ENCODE peak calls at places on chromosomes 5 and 9, in ten cellular contexts. C is adipocyte, M is A549, Y is SK-N-MC, I is body of pancreas, A is fibroblast of lung, F is GM23338, Z is HCT116, Q is A673, U is hepatocyte. D is an unnamed sample.
A peak's percentile ranks its signal among the peaks of the same experiment; 100 is the strongest.

GRCh38 chr9:135455401-135456030 is 24.1 kb upstream of the PPP1R26 start:
- DNase-seq in C (no peak), M (no peak), Y (no peak), I (no peak), A (no peak), F (no peak), Z (no peak), Q (no peak), U (no peak), D (no peak)

GRCh38 chr9:115998661-115999060 is 154.9 kb upstream of the PAPPA start:
- DNase-seq in C (peak; percentile 66), M (no peak), Y (no peak), I (no peak), A (peak; percentile 49), F (no peak), Z (no peak), Q (no peak), U (no peak), D (no peak)

GRCh38 chr5:57524661-57525060 is 42.0 kb upstream of the ACTBL2 start:
- DNase-seq in C (no peak), M (no peak), Y (no peak), I (no peak), A (no peak), F (no peak), Z (no peak), Q (no peak), U (no peak), D (no peak)

GRCh38 chr9:91117959-91118651 is 243.6 kb downstream of the AUH start:
- DNase-seq in C (peak; percentile 80), M (no peak), Y (no peak), I (peak; percentile 81), A (peak; percentile 74), F (peak; percentile 84), Z (no peak), Q (no peak), U (peak; percentile 71), D (no peak)

GRCh38 chr5:36928947-36929346 is 52.4 kb downstream of the NIPBL start:
- DNase-seq in C (peak; percentile 61), M (no peak), Y (no peak), I (no peak), A (peak; percentile 83), F (no peak), Z (no peak), Q (no peak), U (no peak), D (no peak)

GRCh38 chr9:105065119-105066088 is 137.4 kb upstream of the ABCA1 start:
- DNase-seq in C (no peak), M (peak; percentile 54), Y (no peak), I (peak; percentile 65), A (no peak), F (no peak), Z (no peak), Q (no peak), U (peak; percentile 60), D (no peak)

GRCh38 chr9:113593682-113594281 is 130.3 kb downstream of the RGS3 start:
- DNase-seq in C (peak; percentile 98), M (peak; percentile 95), Y (no peak), I (peak; percentile 96), A (peak; percentile 98), F (peak; percentile 98), Z (peak; percentile 49), Q (peak; percentile 97), U (peak; percentile 97), D (peak; percentile 84)

GRCh38 chr9:6715755-6716643 is 41.8 kb upstream of the KDM4C start:
- DNase-seq in C (no peak), M (peak; percentile 28), Y (no peak), I (peak; percentile 88), A (peak; percentile 12), F (peak; percentile 89), Z (peak; percentile 56), Q (no peak), U (peak; percentile 57), D (no peak)

GRCh38 chr5:170597109-170597741 is 93.4 kb downstream of the KCNIP1 start:
- DNase-seq in C (peak; percentile 38), M (peak; percentile 15), Y (no peak), I (peak; percentile 22), A (peak; percentile 89), F (no peak), Z (no peak), Q (peak; percentile 14), U (peak; percentile 38), D (peak; percentile 81)

GRCh38 chr9:128136816-128137793 is 9.6 kb upstream of the PTGES2 start:
- DNase-seq in C (no peak), M (no peak), Y (no peak), I (no peak), A (peak; percentile 94), F (no peak), Z (no peak), Q (no peak), U (no peak), D (peak; percentile 73)

DNA sequence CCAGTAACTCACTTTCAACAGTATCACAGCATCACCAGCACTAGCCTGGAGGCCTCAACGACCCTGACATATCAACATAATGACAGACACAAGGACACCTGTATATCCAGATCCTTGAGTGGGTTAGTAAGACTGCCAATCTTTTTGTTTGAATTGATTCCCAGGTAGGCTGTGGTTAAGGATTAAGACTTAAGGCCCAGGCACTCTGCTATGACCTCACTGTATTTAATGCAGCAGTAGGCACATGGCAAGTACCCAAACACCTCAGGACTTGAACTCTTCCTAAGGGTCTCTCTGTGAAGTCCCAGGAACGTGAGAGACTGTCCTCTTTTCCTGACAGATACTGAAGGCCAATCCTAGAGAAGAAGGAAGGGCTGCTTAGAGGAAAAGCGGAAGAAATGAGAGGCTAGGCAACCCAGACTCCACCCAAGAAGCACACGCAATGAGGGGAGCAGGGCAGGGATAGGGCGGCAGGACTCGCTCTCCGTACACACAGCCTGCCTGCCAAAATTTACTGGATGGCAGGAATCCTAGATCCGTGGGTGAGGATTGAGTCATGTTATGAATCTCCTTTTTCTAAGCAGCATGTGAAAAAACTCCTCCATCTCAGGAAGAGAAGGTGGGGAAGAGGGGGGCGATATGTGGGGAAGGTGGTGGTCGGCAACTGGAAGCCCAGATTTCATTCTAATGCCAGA is 93.4 kb downstream of the SIL1 start:
- DNase-seq in C (peak; percentile 74), M (no peak), Y (no peak), I (peak; percentile 40), A (peak; percentile 96), F (no peak), Z (no peak), Q (no peak), U (peak; percentile 24), D (no peak)
- H3K4me3 ChIP-seq in C (peak overlapping the region; percentile 58), M (no peak overlapping the region), Y (no peak overlapping the region), I (no peak overlapping the region), A (no peak overlapping the region), F (no peak overlapping the region), Z (no peak overlapping the region), Q (no peak overlapping the region), U (no peak overlapping the region), D (no peak overlapping the region)

DNA sequence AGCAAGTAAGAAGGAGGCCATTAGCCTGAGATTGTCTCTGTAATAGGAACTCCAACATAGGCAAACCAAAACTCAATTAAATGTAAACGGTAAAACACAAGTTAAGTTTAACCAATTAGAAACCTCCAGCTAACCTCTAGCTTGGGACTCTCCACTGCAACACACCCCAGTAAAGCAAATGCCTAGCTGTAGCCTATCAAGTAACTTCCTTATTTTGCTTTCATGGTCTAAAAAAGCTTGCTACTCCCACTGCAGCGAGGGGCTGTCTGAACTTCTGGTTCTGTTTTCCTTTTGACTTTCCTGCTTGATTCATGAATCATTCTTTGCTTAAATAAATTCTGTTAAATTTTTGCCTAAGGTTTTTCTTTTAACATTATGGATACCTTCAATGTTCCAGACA is 24.4 kb upstream of the C5orf46 start:
- DNase-seq in C (no peak), M (no peak), Y (no peak), I (no peak), A (no peak), F (no peak), Z (no peak), Q (no peak), U (no peak), D (no peak)
- H3K4me3 ChIP-seq in C (no peak overlapping the region), M (no peak overlapping the region), Y (no peak overlapping the region), I (no peak overlapping the region), A (no peak overlapping the region), F (no peak overlapping the region), Z (no peak overlapping the region), Q (no peak overlapping the region), U (no peak overlapping the region), D (no peak overlapping the region)

GRCh38 chr5:177403194-177403825 is 2.8 kb upstream of the PFN3 start:
- DNase-seq in C (peak; percentile 26), M (peak; percentile 59), Y (no peak), I (no peak), A (no peak), F (peak; percentile 65), Z (no peak), Q (peak; percentile 21), U (peak; percentile 43), D (no peak)
- H3K4me3 ChIP-seq in C (peak overlapping the region; percentile 77), M (peak overlapping the region; percentile 60), Y (peak overlapping the region; percentile 78), I (no peak overlapping the region), A (peak overlapping the region; percentile 52), F (peak overlapping the region; percentile 71), Z (peak overlapping the region; percentile 82), Q (peak overlapping the region; percentile 46), U (peak overlapping the region; percentile 66), D (peak overlapping the region; percentile 74)

GRCh38 chr9:130124471-130124870 is 47.7 kb upstream of the NCS1 start:
- DNase-seq in C (no peak), M (no peak), Y (no peak), I (no peak), A (peak; percentile 30), F (no peak), Z (no peak), Q (no peak), U (no peak), D (no peak)

GRCh38 chr9:130126721-130127429 is 45.3 kb upstream of the NCS1 start:
- DNase-seq in C (no peak), M (no peak), Y (no peak), I (no peak), A (no peak), F (no peak), Z (no peak), Q (no peak), U (no peak), D (no peak)

GRCh38 chr9:130128251-130128650 is 44.0 kb upstream of the NCS1 start:
- DNase-seq in C (peak; percentile 31), M (no peak), Y (no peak), I (peak; percentile 34), A (no peak), F (no peak), Z (no peak), Q (no peak), U (no peak), D (no peak)

GRCh38 chr9:130129425-130130061 is 42.7 kb upstream of the NCS1 start:
- DNase-seq in C (no peak), M (no peak), Y (no peak), I (no peak), A (peak; percentile 71), F (no peak), Z (no peak), Q (no peak), U (no peak), D (no peak)

DNA sequence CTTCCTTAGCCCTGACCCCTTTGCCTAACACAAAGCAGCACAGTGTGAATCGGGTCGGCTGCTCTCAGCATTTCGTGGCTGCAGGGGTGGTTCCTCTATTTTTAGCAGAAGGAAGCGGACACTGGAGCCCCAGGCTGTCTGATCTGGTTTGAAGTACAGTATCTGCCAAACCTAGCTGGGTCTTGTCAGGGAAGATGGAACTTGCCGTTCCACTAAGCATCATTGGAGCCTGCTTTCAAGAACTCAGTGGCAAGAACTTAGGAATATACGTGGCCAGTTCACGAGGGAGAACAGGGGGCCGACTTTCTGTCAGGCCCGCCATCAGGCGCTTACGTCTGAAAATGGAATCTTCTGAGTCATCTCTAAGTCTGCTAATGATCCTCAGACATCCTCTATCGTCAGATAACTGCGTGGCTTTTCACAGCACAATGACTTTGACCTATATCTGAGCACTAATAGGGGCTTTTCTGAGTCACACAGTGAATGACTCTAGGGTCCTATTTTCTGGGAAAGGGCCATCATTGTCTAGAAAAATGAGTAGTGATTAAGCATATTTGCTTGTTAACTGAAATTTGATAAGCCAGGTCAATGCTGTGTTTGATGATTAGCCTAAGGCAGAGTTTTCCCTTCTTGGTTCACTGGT is 43.3 kb upstream of the NCS1 start:
- DNase-seq in C (peak; percentile 92), M (no peak), Y (no peak), I (peak; percentile 59), A (peak; percentile 99), F (no peak), Z (no peak), Q (peak; percentile 50), U (peak; percentile 65), D (peak; percentile 92)
- H3K4me3 ChIP-seq in C (no peak overlapping the region), M (no peak overlapping the region), Y (no peak overlapping the region), I (no peak overlapping the region), A (no peak overlapping the region), F (no peak overlapping the region), Z (no peak overlapping the region), Q (no peak overlapping the region), U (no peak overlapping the region), D (no peak overlapping the region)